ENCODE peak calls at places on chromosomes 6 and 20, in nine cellular contexts. One of them, this sample, is unnamed.

GRCh38 chr6:6588064-6588923 is at the start of gene LY86:
- DNase-seq in NT2/D1: no peak
- DNase-seq in PC-3: no peak
- DNase-seq in naive thymus-derived CD4-positive, alpha-beta T cell: peak; percentile 57
- DNase-seq in right atrium auricular region: no peak
- DNase-seq in keratinocyte: no peak
- DNase-seq in PC-9: no peak
- DNase-seq in CD8-positive, alpha-beta memory T cell: no peak
- DNase-seq in upper lobe of left lung: peak; percentile 42
- DNase-seq in this sample: no peak

GRCh38 chr6:151021878-151022277 is 156.4 kb downstream of the MTHFD1L start:
- DNase-seq in CD8-positive, alpha-beta memory T cell: no peak
- DNase-seq in NT2/D1: no peak
- DNase-seq in keratinocyte: no peak
- DNase-seq in right atrium auricular region: no peak
- DNase-seq in naive thymus-derived CD4-positive, alpha-beta T cell: no peak
- DNase-seq in upper lobe of left lung: no peak
- DNase-seq in PC-3: no peak
- DNase-seq in PC-9: no peak
- DNase-seq in this sample: no peak

GRCh38 chr6:109456283-109456583 is 661 bp upstream of the MICAL1 start:
- DNase-seq in naive thymus-derived CD4-positive, alpha-beta T cell: no peak
- DNase-seq in keratinocyte: no peak
- DNase-seq in CD8-positive, alpha-beta memory T cell: no peak
- DNase-seq in NT2/D1: no peak
- DNase-seq in upper lobe of left lung: no peak
- DNase-seq in right atrium auricular region: no peak
- DNase-seq in PC-9: no peak
- DNase-seq in PC-3: no peak
- DNase-seq in this sample: no peak

GRCh38 chr20:29298759-29299613 is 1958.5 kb upstream of the DEFB115 start:
- DNase-seq in naive thymus-derived CD4-positive, alpha-beta T cell: no peak
- DNase-seq in NT2/D1: no peak
- DNase-seq in PC-3: no peak
- DNase-seq in PC-9: no peak
- DNase-seq in right atrium auricular region: no peak
- DNase-seq in CD8-positive, alpha-beta memory T cell: no peak
- DNase-seq in keratinocyte: no peak
- DNase-seq in upper lobe of left lung: no peak
- DNase-seq in this sample: no peak

GRCh38 chr6:96907498-96907897 is 9.8 kb upstream of the NDUFAF4 start:
- DNase-seq in right atrium auricular region: no peak
- DNase-seq in PC-9: peak; percentile 55
- DNase-seq in upper lobe of left lung: no peak
- DNase-seq in naive thymus-derived CD4-positive, alpha-beta T cell: no peak
- DNase-seq in PC-3: no peak
- DNase-seq in keratinocyte: no peak
- DNase-seq in NT2/D1: no peak
- DNase-seq in CD8-positive, alpha-beta memory T cell: no peak
- DNase-seq in this sample: no peak

GRCh38 chr6:39617023-39617422 is 108.2 kb downstream of the KIF6 start:
- DNase-seq in upper lobe of left lung: no peak
- DNase-seq in naive thymus-derived CD4-positive, alpha-beta T cell: no peak
- DNase-seq in CD8-positive, alpha-beta memory T cell: no peak
- DNase-seq in right atrium auricular region: no peak
- DNase-seq in PC-9: no peak
- DNase-seq in NT2/D1: no peak
- DNase-seq in keratinocyte: no peak
- DNase-seq in PC-3: no peak
- DNase-seq in this sample: no peak

GRCh38 chr6:152356659-152357058 is 280.5 kb downstream of the SYNE1 start:
- DNase-seq in CD8-positive, alpha-beta memory T cell: no peak
- DNase-seq in NT2/D1: peak; percentile 15
- DNase-seq in PC-9: no peak
- DNase-seq in upper lobe of left lung: no peak
- DNase-seq in naive thymus-derived CD4-positive, alpha-beta T cell: peak; percentile 31
- DNase-seq in keratinocyte: no peak
- DNase-seq in right atrium auricular region: no peak
- DNase-seq in PC-3: peak; percentile 62
- DNase-seq in this sample: peak; percentile 64

GRCh38 chr6:75493400-75494064 is at the start of gene FILIP1:
- DNase-seq in right atrium auricular region: peak; percentile 89
- DNase-seq in PC-3: no peak
- DNase-seq in CD8-positive, alpha-beta memory T cell: no peak
- DNase-seq in PC-9: no peak
- DNase-seq in naive thymus-derived CD4-positive, alpha-beta T cell: no peak
- DNase-seq in keratinocyte: no peak
- DNase-seq in upper lobe of left lung: no peak
- DNase-seq in NT2/D1: no peak
- DNase-seq in this sample: no peak

GRCh38 chr6:164039954-164040375 is 625.4 kb downstream of the QKI start:
- DNase-seq in keratinocyte: no peak
- DNase-seq in PC-9: no peak
- DNase-seq in upper lobe of left lung: peak; percentile 82
- DNase-seq in naive thymus-derived CD4-positive, alpha-beta T cell: peak; percentile 31
- DNase-seq in PC-3: no peak
- DNase-seq in right atrium auricular region: no peak
- DNase-seq in NT2/D1: no peak
- DNase-seq in CD8-positive, alpha-beta memory T cell: no peak
- DNase-seq in this sample: no peak

GRCh38 chr20:32017711-32018251 is 7.5 kb downstream of the CCM2L start:
- DNase-seq in naive thymus-derived CD4-positive, alpha-beta T cell: peak; percentile 38
- DNase-seq in upper lobe of left lung: peak; percentile 80
- DNase-seq in right atrium auricular region: no peak
- DNase-seq in PC-9: peak; percentile 73
- DNase-seq in CD8-positive, alpha-beta memory T cell: peak; percentile 36
- DNase-seq in keratinocyte: no peak
- DNase-seq in PC-3: peak; percentile 68
- DNase-seq in NT2/D1: no peak
- DNase-seq in this sample: peak; percentile 71

GRCh38 chr20:32019563-32020463 is 9.6 kb downstream of the CCM2L start:
- DNase-seq in naive thymus-derived CD4-positive, alpha-beta T cell: no peak
- DNase-seq in PC-3: no peak
- DNase-seq in PC-9: no peak
- DNase-seq in NT2/D1: no peak
- DNase-seq in CD8-positive, alpha-beta memory T cell: no peak
- DNase-seq in keratinocyte: no peak
- DNase-seq in upper lobe of left lung: no peak
- DNase-seq in right atrium auricular region: no peak
- DNase-seq in this sample: no peak

GRCh38 chr20:32018269-32019155 is 8.3 kb downstream of the CCM2L start:
- DNase-seq in naive thymus-derived CD4-positive, alpha-beta T cell: peak; percentile 27
- DNase-seq in PC-9: peak; percentile 52
- DNase-seq in PC-3: peak; percentile 53
- DNase-seq in CD8-positive, alpha-beta memory T cell: peak; percentile 29
- DNase-seq in NT2/D1: no peak
- DNase-seq in upper lobe of left lung: peak; percentile 94
- DNase-seq in right atrium auricular region: no peak
- DNase-seq in keratinocyte: no peak
- DNase-seq in this sample: peak; percentile 94

GRCh38 chr20:32021091-32021490 is 10.9 kb downstream of the CCM2L start:
- DNase-seq in CD8-positive, alpha-beta memory T cell: no peak
- DNase-seq in PC-9: no peak
- DNase-seq in keratinocyte: no peak
- DNase-seq in naive thymus-derived CD4-positive, alpha-beta T cell: no peak
- DNase-seq in upper lobe of left lung: no peak
- DNase-seq in right atrium auricular region: no peak
- DNase-seq in NT2/D1: no peak
- DNase-seq in PC-3: no peak
- DNase-seq in this sample: no peak

DNA sequence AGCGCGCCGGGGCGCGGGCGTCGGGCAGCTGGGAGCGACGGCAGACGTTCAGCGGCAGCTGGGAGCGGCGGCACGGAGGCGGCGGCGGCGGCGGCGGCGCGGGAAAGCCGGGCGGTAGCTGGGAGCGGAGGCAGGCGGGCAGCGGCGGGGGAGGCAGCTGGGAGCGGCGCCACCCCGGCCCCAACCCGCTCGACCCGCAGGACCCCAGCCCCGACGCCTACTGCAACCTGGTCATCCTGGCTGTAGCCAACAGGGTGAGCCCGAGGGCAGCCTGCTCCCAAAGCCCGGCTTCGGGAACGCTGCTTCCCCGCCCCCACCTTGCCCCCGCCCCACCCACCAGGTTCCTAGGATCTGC is 8.9 kb downstream of the CCM2L start:
- DNase-seq in CD8-positive, alpha-beta memory T cell: no peak
- DNase-seq in NT2/D1: no peak
- DNase-seq in keratinocyte: no peak
- DNase-seq in naive thymus-derived CD4-positive, alpha-beta T cell: no peak
- DNase-seq in upper lobe of left lung: peak; percentile 88
- DNase-seq in PC-9: no peak
- DNase-seq in PC-3: no peak
- DNase-seq in right atrium auricular region: no peak
- DNase-seq in this sample: peak; percentile 72
- H3K4me3 ChIP-seq in CD8-positive, alpha-beta memory T cell: no peak overlapping the region
- H3K4me3 ChIP-seq in NT2/D1: peak overlapping the region; percentile 51
- H3K4me3 ChIP-seq in keratinocyte: no peak overlapping the region
- H3K4me3 ChIP-seq in naive thymus-derived CD4-positive, alpha-beta T cell: no peak overlapping the region
- H3K4me3 ChIP-seq in upper lobe of left lung: peak overlapping the region; percentile 81
- H3K4me3 ChIP-seq in PC-9: no peak overlapping the region
- H3K4me3 ChIP-seq in PC-3: no peak overlapping the region
- H3K4me3 ChIP-seq in right atrium auricular region: peak overlapping the region; percentile 44
- H3K4me3 ChIP-seq in this sample: peak overlapping the region; percentile 17

GRCh38 chr20:46649650-46649949 is 1.7 kb downstream of the SLC13A3 start:
- DNase-seq in CD8-positive, alpha-beta memory T cell: no peak
- DNase-seq in PC-3: no peak
- DNase-seq in naive thymus-derived CD4-positive, alpha-beta T cell: no peak
- DNase-seq in PC-9: no peak
- DNase-seq in upper lobe of left lung: no peak
- DNase-seq in keratinocyte: no peak
- DNase-seq in right atrium auricular region: no peak
- DNase-seq in NT2/D1: no peak
- DNase-seq in this sample: no peak

GRCh38 chr20:46651091-46651962 is at the start of gene SLC13A3:
- DNase-seq in keratinocyte: no peak
- DNase-seq in naive thymus-derived CD4-positive, alpha-beta T cell: no peak
- DNase-seq in PC-9: no peak
- DNase-seq in upper lobe of left lung: peak; percentile 67
- DNase-seq in PC-3: no peak
- DNase-seq in right atrium auricular region: no peak
- DNase-seq in CD8-positive, alpha-beta memory T cell: no peak
- DNase-seq in NT2/D1: peak; percentile 47
- DNase-seq in this sample: no peak

GRCh38 chr20:46649965-46650542 is 1.2 kb downstream of the SLC13A3 start:
- DNase-seq in PC-9: no peak
- DNase-seq in CD8-positive, alpha-beta memory T cell: no peak
- DNase-seq in NT2/D1: no peak
- DNase-seq in upper lobe of left lung: no peak
- DNase-seq in keratinocyte: no peak
- DNase-seq in naive thymus-derived CD4-positive, alpha-beta T cell: no peak
- DNase-seq in right atrium auricular region: no peak
- DNase-seq in PC-3: no peak
- DNase-seq in this sample: no peak

GRCh38 chr20:46650575-46651090 is 626 bp downstream of the SLC13A3 start:
- DNase-seq in CD8-positive, alpha-beta memory T cell: no peak
- DNase-seq in upper lobe of left lung: no peak
- DNase-seq in NT2/D1: no peak
- DNase-seq in naive thymus-derived CD4-positive, alpha-beta T cell: no peak
- DNase-seq in PC-9: no peak
- DNase-seq in keratinocyte: no peak
- DNase-seq in PC-3: no peak
- DNase-seq in right atrium auricular region: no peak
- DNase-seq in this sample: no peak

GRCh38 chr20:46652699-46653098 is 1.4 kb upstream of the SLC13A3 start:
- DNase-seq in CD8-positive, alpha-beta memory T cell: no peak
- DNase-seq in NT2/D1: no peak
- DNase-seq in right atrium auricular region: no peak
- DNase-seq in naive thymus-derived CD4-positive, alpha-beta T cell: no peak
- DNase-seq in upper lobe of left lung: no peak
- DNase-seq in PC-3: peak; percentile 33
- DNase-seq in PC-9: no peak
- DNase-seq in keratinocyte: no peak
- DNase-seq in this sample: no peak
- H3K27me3 ChIP-seq in CD8-positive, alpha-beta memory T cell: no peaks in the 10 kb centered on the region
- H3K27me3 ChIP-seq in NT2/D1: peaks cover 29% of the 10 kb centered on the region
- H3K27me3 ChIP-seq in right atrium auricular region: no peaks in the 10 kb centered on the region
- H3K27me3 ChIP-seq in naive thymus-derived CD4-positive, alpha-beta T cell: peaks cover 2% of the 10 kb centered on the region
- H3K27me3 ChIP-seq in upper lobe of left lung: peaks cover 4% of the 10 kb centered on the region
- H3K27me3 ChIP-seq in PC-3: peaks cover 12% of the 10 kb centered on the region
- H3K27me3 ChIP-seq in PC-9: no peaks in the 10 kb centered on the region
- H3K27me3 ChIP-seq in keratinocyte: peaks cover 15% of the 10 kb centered on the region
- H3K27me3 ChIP-seq in this sample: peaks cover 23% of the 10 kb centered on the region

DNA sequence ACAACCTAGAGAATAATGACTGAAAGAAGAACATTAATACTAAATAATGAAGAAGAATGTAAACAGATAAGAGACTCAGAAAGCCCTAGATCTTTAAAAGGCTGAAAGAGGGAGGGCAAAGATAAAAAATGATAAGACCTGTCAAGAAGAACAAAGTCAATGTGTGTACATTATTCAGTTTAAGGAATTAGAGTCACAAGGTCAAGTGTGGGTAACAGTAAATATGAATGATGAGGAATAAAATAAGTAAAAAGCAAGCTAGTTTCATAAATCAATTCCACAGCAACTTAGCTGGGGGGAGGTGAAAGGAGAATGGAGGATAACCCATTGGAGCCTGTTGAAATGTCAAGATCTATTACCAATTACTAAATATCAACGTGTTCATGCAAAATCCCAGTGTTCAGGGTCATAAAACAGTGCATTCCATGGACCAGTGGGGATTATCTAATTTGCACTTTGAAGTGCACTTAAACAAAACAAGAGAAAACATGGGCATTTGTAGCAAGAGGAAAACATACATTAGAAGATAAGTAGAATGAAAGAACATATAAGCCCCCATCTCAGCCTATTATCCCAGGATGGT is 242.9 kb downstream of the TBX18 start:
- DNase-seq in keratinocyte: no peak
- DNase-seq in naive thymus-derived CD4-positive, alpha-beta T cell: no peak
- DNase-seq in right atrium auricular region: no peak
- DNase-seq in upper lobe of left lung: no peak
- DNase-seq in NT2/D1: no peak
- DNase-seq in PC-3: no peak
- DNase-seq in CD8-positive, alpha-beta memory T cell: no peak
- DNase-seq in PC-9: no peak
- DNase-seq in this sample: no peak
- H3K4me1 ChIP-seq in keratinocyte: no peaks in the 10 kb centered on the region
- H3K4me1 ChIP-seq in naive thymus-derived CD4-positive, alpha-beta T cell: no peaks in the 10 kb centered on the region
- H3K4me1 ChIP-seq in right atrium auricular region: no peaks in the 10 kb centered on the region
- H3K4me1 ChIP-seq in upper lobe of left lung: no peaks in the 10 kb centered on the region
- H3K4me1 ChIP-seq in NT2/D1: no peaks in the 10 kb centered on the region
- H3K4me1 ChIP-seq in PC-3: peaks cover 13% of the 10 kb centered on the region
- H3K4me1 ChIP-seq in CD8-positive, alpha-beta memory T cell: no peaks in the 10 kb centered on the region
- H3K4me1 ChIP-seq in PC-9: no peaks in the 10 kb centered on the region
- H3K4me1 ChIP-seq in this sample: no peaks in the 10 kb centered on the region

DNA sequence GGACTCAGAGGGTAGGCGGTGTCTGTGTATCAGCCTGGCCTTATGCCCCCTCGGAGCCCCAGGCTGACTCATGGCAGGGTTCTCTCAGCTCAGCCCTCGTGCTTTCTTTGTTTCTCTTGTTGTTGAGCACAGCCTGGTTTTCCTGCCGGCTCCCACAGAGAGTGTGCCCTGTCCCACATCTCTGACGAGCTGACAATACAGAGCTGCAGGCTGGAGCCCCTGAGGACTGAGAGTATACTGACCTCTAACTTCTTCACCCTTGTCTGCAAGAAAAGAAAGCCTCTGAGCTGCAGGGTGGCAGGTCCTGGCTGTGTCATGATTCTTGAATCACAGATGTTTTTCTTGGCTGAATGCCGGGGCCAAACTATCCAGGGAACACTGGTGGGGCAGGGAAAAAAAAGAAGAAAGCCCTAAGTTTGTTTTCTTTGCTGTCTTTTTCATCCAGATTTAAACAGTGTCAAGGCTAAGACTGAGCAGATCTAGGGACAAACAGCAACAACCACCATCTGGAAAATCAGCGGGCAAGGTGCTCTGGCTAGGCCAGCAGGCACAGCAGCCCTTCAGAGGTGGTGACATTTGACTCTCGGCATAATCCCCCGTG is 63.3 kb upstream of the ZNF133 start:
- DNase-seq in NT2/D1: peak; percentile 30
- DNase-seq in keratinocyte: no peak
- DNase-seq in PC-9: peak; percentile 68
- DNase-seq in naive thymus-derived CD4-positive, alpha-beta T cell: no peak
- DNase-seq in CD8-positive, alpha-beta memory T cell: no peak
- DNase-seq in right atrium auricular region: no peak
- DNase-seq in upper lobe of left lung: no peak
- DNase-seq in PC-3: peak; percentile 82
- DNase-seq in this sample: no peak
- H3K4me3 ChIP-seq in NT2/D1: no peak overlapping the region
- H3K4me3 ChIP-seq in keratinocyte: no peak overlapping the region
- H3K4me3 ChIP-seq in PC-9: peak overlapping the region; percentile 33
- H3K4me3 ChIP-seq in naive thymus-derived CD4-positive, alpha-beta T cell: no peak overlapping the region
- H3K4me3 ChIP-seq in CD8-positive, alpha-beta memory T cell: no peak overlapping the region
- H3K4me3 ChIP-seq in right atrium auricular region: no peak overlapping the region
- H3K4me3 ChIP-seq in upper lobe of left lung: no peak overlapping the region
- H3K4me3 ChIP-seq in PC-3: peak overlapping the region; percentile 47
- H3K4me3 ChIP-seq in this sample: no peak overlapping the region